ENCODE peak calls at places on chromosomes 11 and 22, in seven cellular contexts. U is GM20000, P is choroid plexus epithelial cell, Y is GM12864, M is endothelial cell, D is AG04450, X is WTC11. K is an unnamed sample.

GRCh38 chr11:71450507-71450906 is 2.3 kb upstream of the DHCR7 start:
- DNase-seq in D (no peak), X (no peak), M (no peak), P (no peak), U (no peak), Y (no peak), K (no peak)

GRCh38 chr11:132456735-132457328 is 1075.5 kb downstream of the OPCML start:
- DNase-seq in X (no peak), M (no peak), Y (no peak), P (no peak), D (no peak), U (no peak), K (no peak)

GRCh38 chr22:40028098-40028425 is 33.3 kb downstream of the FAM83F start:
- DNase-seq in Y (no peak), P (no peak), M (no peak), U (no peak), D (no peak), X (no peak), K (no peak)

GRCh38 chr22:50326959-50327710 is at the start of gene DENND6B:
- DNase-seq in P (peak), D (peak), X (peak), U (peak), M (peak), Y (no peak), K (peak)

GRCh38 chr11:71062199-71062598 is 190.2 kb downstream of the SHANK2 start:
- DNase-seq in X (no peak), P (no peak), Y (no peak), U (no peak), D (no peak), M (no peak), K (no peak)

GRCh38 chr22:48560836-48561235 is 1266.8 kb downstream of the BRD1 start:
- DNase-seq in X (no peak), Y (no peak), U (no peak), P (no peak), D (no peak), M (no peak), K (no peak)

GRCh38 chr22:48926663-48927062 is 901.0 kb downstream of the BRD1 start:
- DNase-seq in X (no peak), P (no peak), D (no peak), M (no peak), U (no peak), Y (no peak), K (no peak)

GRCh38 chr22:46674367-46674781 is 54.2 kb downstream of the GRAMD4 start:
- DNase-seq in Y (no peak), U (peak), P (no peak), D (no peak), M (no peak), X (no peak), K (no peak)

GRCh38 chr11:45655831-45656230 is 9.6 kb downstream of the CHST1 start:
- DNase-seq in X (no peak), P (no peak), Y (no peak), M (peak), D (no peak), U (no peak), K (no peak)

GRCh38 chr11:36289226-36289852 is at the start of gene COMMD9:
- DNase-seq in M (peak), U (peak), D (peak), X (peak), Y (peak), P (peak), K (peak)

GRCh38 chr11:76791861-76792260 is 8.7 kb downstream of the TSKU start:
- DNase-seq in M (no peak), U (no peak), D (no peak), X (no peak), Y (no peak), P (peak), K (peak)

GRCh38 chr11:59957094-59957493 is 6.7 kb upstream of the OOSP4A start:
- DNase-seq in D (no peak), M (no peak), P (peak), U (no peak), X (no peak), Y (no peak), K (peak)

GRCh38 chr11:81725691-81726090 is 1008.0 kb downstream of the FAM181B start:
- DNase-seq in X (no peak), M (no peak), Y (no peak), P (peak), U (no peak), D (no peak), K (no peak)

GRCh38 chr22:30078320-30079311 is 1.6 kb upstream of the HORMAD2 start:
- DNase-seq in Y (peak), X (no peak), D (no peak), M (no peak), P (no peak), U (peak), K (no peak)

GRCh38 chr11:74417379-74417804 is 19.2 kb upstream of the PGM2L1 start:
- DNase-seq in U (no peak), M (no peak), X (no peak), Y (no peak), D (no peak), P (peak), K (no peak)

GRCh38 chr11:61370349-61371005 is 8.3 kb downstream of the TMEM138 start:
- DNase-seq in X (no peak), D (no peak), M (no peak), Y (no peak), U (no peak), P (peak), K (no peak)

GRCh38 chr11:46386674-46387073 is 4.9 kb downstream of the CHRM4 start:
- DNase-seq in D (no peak), Y (no peak), P (no peak), X (no peak), U (no peak), M (no peak), K (no peak)

GRCh38 chr11:130762342-130763037 is 153.8 kb downstream of the SNX19 start:
- DNase-seq in D (no peak), X (no peak), Y (no peak), M (no peak), P (no peak), U (no peak), K (peak)

GRCh38 chr11:31813961-31814868 is 3.1 kb upstream of the PAX6 start:
- DNase-seq in P (no peak), X (peak), M (peak), D (no peak), Y (no peak), U (peak), K (no peak)

GRCh38 chr11:1639102-1639620 is 9.6 kb downstream of the KRTAP5-5 start:
- DNase-seq in M (no peak), Y (no peak), D (no peak), P (no peak), U (no peak), X (no peak), K (no peak)

GRCh38 chr11:17927643-17928343 is 85.1 kb downstream of the SERGEF start:
- DNase-seq in P (peak), X (no peak), U (no peak), D (peak), Y (no peak), M (no peak), K (no peak)

GRCh38 chr22:46464701-46465347 is 72.6 kb downstream of the CELSR1 start:
- DNase-seq in P (no peak), X (no peak), Y (no peak), M (no peak), U (no peak), D (no peak), K (no peak)

GRCh38 chr11:83566948-83567347 is 280.8 kb upstream of the CCDC90B start:
- DNase-seq in P (peak), Y (no peak), D (no peak), X (no peak), M (no peak), U (no peak), K (peak)

GRCh38 chr22:27959335-27960090 is 40.5 kb upstream of the PITPNB start:
- DNase-seq in M (no peak), U (no peak), P (peak), D (no peak), Y (no peak), X (no peak), K (no peak)

GRCh38 chr11:125591659-125592304 is 870 bp upstream of the STT3A start:
- DNase-seq in M (peak), X (peak), U (peak), P (peak), D (no peak), Y (no peak), K (no peak)

GRCh38 chr22:45413368-45414211 is at the start of the genes RIBC2 and SMC1B:
- DNase-seq in M (peak), X (peak), U (peak), D (no peak), Y (peak), P (peak), K (peak)
- TF ChIP-seq CTCF in M (no peak), X (no peak), U (no peak), D (no peak), Y (no peak), P (no peak), K (no peak)

GRCh38 chr11:67614730-67615454 is 8.2 kb downstream of the NDUFV1 start:
- DNase-seq in M (no peak), U (no peak), Y (no peak), P (no peak), X (no peak), D (no peak), K (no peak)

GRCh38 chr11:67613960-67614715 is 7.4 kb downstream of the NDUFV1 start:
- DNase-seq in Y (peak), D (no peak), M (peak), X (peak), P (peak), U (peak), K (peak)

GRCh38 chr11:67616431-67617242 is 9.9 kb downstream of the NDUFV1 start:
- DNase-seq in X (no peak), U (no peak), Y (no peak), D (no peak), P (no peak), M (no peak), K (no peak)

GRCh38 chr11:67617243-67617953 is 10.7 kb downstream of the NDUFV1 start:
- DNase-seq in D (no peak), X (no peak), U (no peak), Y (no peak), M (no peak), P (no peak), K (no peak)

GRCh38 chr11:67615455-67616430 is 9.0 kb downstream of the NDUFV1 start:
- DNase-seq in M (peak), D (no peak), P (peak), Y (no peak), U (peak), X (peak), K (peak)
- TF ChIP-seq CTCF in M (peak), D (peak), P (peak), Y (peak), U (peak), X (peak), K (peak)

GRCh38 chr11:24391165-24391564 is 105.7 kb upstream of the LUZP2 start:
- DNase-seq in Y (no peak), M (no peak), U (no peak), X (no peak), D (peak), P (peak), K (peak)

GRCh38 chr11:24383137-24383536 is 113.7 kb upstream of the LUZP2 start:
- DNase-seq in M (no peak), U (no peak), D (no peak), P (no peak), X (no peak), Y (no peak), K (no peak)

GRCh38 chr11:24389575-24389974 is 107.3 kb upstream of the LUZP2 start:
- DNase-seq in X (no peak), P (no peak), D (no peak), M (no peak), U (no peak), Y (no peak), K (no peak)

GRCh38 chr11:24386551-24387404 is 110.1 kb upstream of the LUZP2 start:
- DNase-seq in P (peak), D (peak), U (no peak), M (peak), Y (no peak), X (no peak), K (peak)
- TF ChIP-seq CTCF in P (peak), D (peak), U (peak), M (peak), Y (no peak), X (peak), K (peak)

DNA sequence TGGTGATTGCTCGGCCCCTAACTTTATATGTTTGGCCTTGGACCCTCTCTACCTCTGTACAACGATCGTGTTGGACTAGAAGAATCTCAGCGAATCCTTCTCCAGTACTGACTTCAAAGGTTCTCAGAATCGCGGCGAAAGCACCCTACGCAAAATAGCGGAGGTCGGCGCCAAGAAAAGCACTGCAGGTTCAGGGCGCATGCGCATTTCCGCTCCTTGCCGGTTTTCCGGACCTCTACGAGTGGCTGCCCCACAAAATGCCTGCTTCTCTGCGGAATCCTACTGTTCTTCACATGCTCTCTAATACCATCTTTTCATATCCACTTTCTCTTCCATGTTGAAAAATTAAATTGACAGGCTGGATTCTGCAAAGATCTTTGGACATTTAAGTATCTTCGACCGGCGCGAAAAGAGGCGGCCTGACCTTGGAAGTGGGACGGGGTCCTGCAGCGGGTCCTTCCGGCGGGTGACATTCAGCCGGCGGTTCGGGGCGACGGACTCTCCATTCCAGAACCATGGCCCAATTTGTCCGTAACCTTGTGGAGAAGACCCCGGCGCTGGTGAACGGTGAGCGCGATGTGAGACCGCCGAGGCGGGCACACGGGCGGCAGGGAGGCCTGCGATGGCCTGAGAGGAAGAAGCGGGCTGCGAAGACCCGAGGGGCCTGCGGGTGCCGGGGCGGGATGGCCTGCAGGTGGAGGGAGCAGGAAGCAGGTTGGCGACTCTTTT is at the start of gene ATP5MG:
- DNase-seq in M (peak), Y (peak), P (peak), D (peak), X (peak), U (peak), K (peak)
- TF ChIP-seq CTCF in M (no peak), Y (peak), P (no peak), D (peak), X (no peak), U (no peak), K (no peak)